ENCODE peak calls at places on chromosomes 2 and 18, in six cellular contexts. L is iPS-NIHi11; V is stimulated activated CD8-positive, alpha-beta memory T cell treated with anti-CD3 and anti-CD28 coated beads, Interleukin-15, amount 100 ng/mL, for 24 hours; M is fibroblast of pulmonary artery; E is ELF-1; I is EL. A is an unnamed sample.
A peak's percentile ranks its signal among the peaks of the same experiment; 100 is the strongest.

GRCh38 chr2:191789791-191790190 is 57.1 kb downstream of the CAVIN2 start:
- DNase-seq in L (no peak), V (no peak), M (peak; percentile 67), E (no peak), I (no peak), A (no peak)

GRCh38 chr2:159913897-159914296 is 115.9 kb upstream of the CD302 start:
- DNase-seq in L (no peak), V (no peak), M (no peak), E (no peak), I (no peak), A (no peak)

GRCh38 chr2:230267556-230267955 is 42.0 kb downstream of the SP140 start:
- DNase-seq in L (no peak), V (no peak), M (no peak), E (no peak), I (no peak), A (no peak)

GRCh38 chr2:119485336-119486110 is 38.8 kb downstream of the SCTR start:
- DNase-seq in L (no peak), V (no peak), M (no peak), E (no peak), I (no peak), A (no peak)

GRCh38 chr2:83686863-83687262 is 772.2 kb downstream of the SUCLG1 start:
- DNase-seq in L (no peak), V (no peak), M (peak; percentile 52), E (no peak), I (no peak), A (no peak)

GRCh38 chr2:190582761-190583506 is 48.4 kb upstream of the NEMP2 start:
- DNase-seq in L (no peak), V (no peak), M (no peak), E (no peak), I (no peak), A (no peak)

GRCh38 chr2:21131861-21132260 is 8.1 kb downstream of the TDRD15 start:
- DNase-seq in L (no peak), V (no peak), M (no peak), E (no peak), I (no peak), A (no peak)

GRCh38 chr2:241963223-241963622 is 93.7 kb downstream of the RTP5 start:
- DNase-seq in L (no peak), V (no peak), M (no peak), E (no peak), I (no peak), A (no peak)

GRCh38 chr18:79898952-79899608 is 52.4 kb downstream of the SLC66A2 start:
- DNase-seq in L (no peak), V (no peak), M (no peak), E (no peak), I (no peak), A (no peak)

GRCh38 chr2:230982528-230982927 is 13.4 kb upstream of the SPATA3 start:
- DNase-seq in L (no peak), V (no peak), M (no peak), E (no peak), I (no peak), A (no peak)

GRCh38 chr2:5474716-5475115 is 217.5 kb upstream of the SOX11 start:
- DNase-seq in L (no peak), V (no peak), M (no peak), E (no peak), I (no peak), A (no peak)

GRCh38 chr18:45151645-45152044 is 463.6 kb upstream of the SLC14A2 start:
- DNase-seq in L (no peak), V (no peak), M (no peak), E (no peak), I (no peak), A (no peak)

GRCh38 chr2:29228276-29228675 is 113.1 kb downstream of the CLIP4 start:
- DNase-seq in L (no peak), V (no peak), M (peak; percentile 31), E (peak; percentile 22), I (peak; percentile 72), A (peak; percentile 41)

GRCh38 chr2:158795110-158795924 is at the start of gene DAPL1:
- DNase-seq in L (peak; percentile 55), V (no peak), M (no peak), E (peak; percentile 43), I (no peak), A (no peak)

GRCh38 chr18:10022365-10022764 is 108.5 kb downstream of the VAPA start:
- DNase-seq in L (no peak), V (no peak), M (no peak), E (no peak), I (no peak), A (no peak)

GRCh38 chr2:12389354-12390045 is 327.2 kb upstream of the TRIB2 start:
- DNase-seq in L (no peak), V (no peak), M (peak; percentile 23), E (no peak), I (peak; percentile 7), A (peak; percentile 2)